ENCODE peak calls at places on chromosomes 16 and 17, in seven cellular contexts. R is DND-41, N is fibroblast of mammary gland, U is brain microvascular endothelial cell, B is fibroblast of lung, W is adrenal gland, Z is cardiac muscle cell. E is an unnamed sample.

GRCh38 chr16:14151256-14152030 is 80.3 kb downstream of the MRTFB start:
- DNase-seq in R (no peak), N (peak), U (peak), B (no peak), W (no peak), Z (no peak), E (no peak)

GRCh38 chr16:55821210-55821609 is 11.7 kb downstream of the CES1 start:
- DNase-seq in R (no peak), N (no peak), U (no peak), B (no peak), W (peak), Z (no peak), E (no peak)

GRCh38 chr17:1203111-1203966 is 23.6 kb upstream of the ABR start:
- DNase-seq in R (no peak), N (peak), U (peak), B (peak), W (peak), Z (peak), E (no peak)

GRCh38 chr16:89828870-89829629 is 775 bp downstream of the SPIRE2 start:
- DNase-seq in R (no peak), N (no peak), U (no peak), B (no peak), W (no peak), Z (no peak), E (no peak)

GRCh38 chr17:32546031-32546444 is 59.2 kb downstream of the CDK5R1 start:
- DNase-seq in R (no peak), N (no peak), U (no peak), B (peak), W (no peak), Z (no peak), E (no peak)

GRCh38 chr17:18184143-18185007 is 747 bp downstream of the ALKBH5 start:
- DNase-seq in R (peak), N (peak), U (no peak), B (peak), W (peak), Z (peak), E (no peak)

GRCh38 chr16:73228649-73229048 is 180.7 kb upstream of the ZFHX3 start:
- DNase-seq in R (no peak), N (peak), U (peak), B (peak), W (no peak), Z (no peak), E (no peak)

GRCh38 chr16:75942901-75943300 is 216.6 kb upstream of the CPHXL start:
- DNase-seq in R (no peak), N (peak), U (no peak), B (no peak), W (no peak), Z (no peak), E (no peak)

GRCh38 chr17:49015924-49016774 is 19.0 kb downstream of the IGF2BP1 start:
- DNase-seq in R (no peak), N (no peak), U (no peak), B (no peak), W (no peak), Z (no peak), E (no peak)

GRCh38 chr17:58328195-58329034 is at the start of gene TSPOAP1:
- DNase-seq in R (peak), N (no peak), U (no peak), B (no peak), W (peak), Z (no peak), E (no peak)

GRCh38 chr16:10619271-10619849 is 39.0 kb upstream of the EMP2 start:
- DNase-seq in R (no peak), N (no peak), U (no peak), B (peak), W (no peak), Z (no peak), E (no peak)

GRCh38 chr16:53805113-53805512 is 101.2 kb downstream of the FTO start:
- DNase-seq in R (no peak), N (no peak), U (no peak), B (peak), W (no peak), Z (no peak), E (no peak)

GRCh38 chr16:28192811-28193529 is 18.8 kb downstream of the XPO6 start:
- DNase-seq in R (peak), N (no peak), U (no peak), B (no peak), W (no peak), Z (no peak), E (no peak)

GRCh38 chr17:73297934-73298861 is 13.6 kb downstream of the CDC42EP4 start:
- DNase-seq in R (no peak), N (no peak), U (no peak), B (no peak), W (no peak), Z (no peak), E (no peak)

DNA sequence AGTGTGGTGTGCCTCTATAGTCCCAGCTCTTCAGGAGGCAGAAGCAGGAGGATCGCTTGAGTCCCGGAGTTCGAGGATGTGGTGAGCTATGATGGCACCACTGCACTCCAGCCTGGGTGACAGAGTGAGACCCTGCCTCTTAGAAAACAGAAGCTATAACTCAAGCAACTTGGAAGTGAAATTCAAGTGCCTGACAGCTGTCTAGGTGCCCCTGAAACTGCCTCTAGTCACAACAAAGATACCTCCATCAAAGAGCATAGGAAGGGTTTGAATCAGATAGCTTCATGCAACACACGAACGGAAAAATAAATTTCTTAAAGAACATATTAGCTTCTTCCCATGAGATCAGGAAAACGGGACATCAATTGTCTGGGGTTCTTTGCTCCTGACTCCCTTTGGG is 860 bp upstream of the PLCG2 start:
- DNase-seq in R (no peak), N (no peak), U (no peak), B (no peak), W (no peak), Z (no peak), E (no peak)
- H3K4me3 ChIP-seq in R (no peak), N (no peak), U (no peak), B (no peak), W (no peak), Z (no peak), E (no peak)

GRCh38 chr16:66460703-66461102 is 33.6 kb downstream of the BEAN1 start:
- DNase-seq in R (no peak), N (no peak), U (no peak), B (no peak), W (no peak), Z (no peak), E (no peak)
- TF ChIP-seq CTCF in R (no peak), N (no peak), U (no peak), B (no peak), W (no peak), Z (no peak), E (no peak)

GRCh38 chr17:76700627-76701470 is 9.9 kb downstream of the MXRA7 start:
- DNase-seq in R (peak), N (peak), U (peak), B (peak), W (peak), Z (peak), E (no peak)
- H3K4me3 ChIP-seq in R (no peak), N (peak), U (peak), B (no peak), W (no peak), Z (no peak), E (no peak)

DNA sequence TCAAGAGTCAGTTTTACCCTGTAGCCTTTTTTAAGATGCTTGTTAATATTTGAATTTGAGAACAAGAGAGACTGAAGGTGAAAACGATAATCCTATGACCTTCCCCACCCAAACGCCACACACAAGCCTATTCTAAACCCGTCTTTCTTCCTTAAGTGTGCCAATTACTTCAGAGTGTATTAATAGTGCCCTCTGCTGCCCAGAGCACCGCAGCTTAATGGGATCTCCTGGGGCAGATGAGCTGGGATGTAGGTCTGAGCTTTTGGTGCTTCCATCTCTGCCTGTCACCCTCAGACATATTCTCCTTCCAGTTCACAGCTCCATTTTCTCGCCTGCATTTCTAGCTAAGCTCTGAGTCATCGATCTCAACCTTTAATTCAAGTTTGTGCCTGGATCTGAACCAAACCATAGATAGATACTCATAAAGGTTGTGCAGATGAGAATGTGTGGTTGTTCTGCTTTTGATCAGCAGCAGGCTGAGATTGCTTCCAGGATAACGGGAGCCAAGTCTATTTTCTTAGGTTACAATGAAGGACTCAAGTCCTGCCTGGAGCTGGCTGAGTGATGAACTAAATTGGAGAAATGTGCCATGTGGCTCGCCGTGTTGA is 46.4 kb upstream of the CDH13 start:
- DNase-seq in R (no peak), N (peak), U (no peak), B (peak), W (peak), Z (peak), E (no peak)
- TF ChIP-seq CTCF in R (peak), N (peak), U (peak), B (no peak), W (no peak), Z (peak), E (peak)

GRCh38 chr17:13600475-13601316 is 1.0 kb downstream of the HS3ST3A1 start:
- DNase-seq in R (no peak), N (no peak), U (no peak), B (peak), W (no peak), Z (peak), E (no peak)
- H3K4me3 ChIP-seq in R (no peak), N (peak), U (peak), B (peak), W (peak), Z (peak), E (peak)

GRCh38 chr17:39703913-39704312 is 4.0 kb downstream of the ERBB2 start:
- DNase-seq in R (no peak), N (no peak), U (no peak), B (no peak), W (no peak), Z (no peak), E (no peak)

GRCh38 chr17:39706383-39706782 is 6.5 kb downstream of the ERBB2 start:
- DNase-seq in R (no peak), N (no peak), U (no peak), B (no peak), W (no peak), Z (no peak), E (no peak)

GRCh38 chr17:39705786-39706348 is 6.0 kb downstream of the ERBB2 start:
- DNase-seq in R (no peak), N (no peak), U (no peak), B (no peak), W (no peak), Z (no peak), E (no peak)

GRCh38 chr17:39702901-39703893 is 3.3 kb downstream of the ERBB2 start:
- DNase-seq in R (no peak), N (no peak), U (no peak), B (no peak), W (no peak), Z (peak), E (no peak)

GRCh38 chr17:39704821-39705551 is 5.1 kb downstream of the ERBB2 start:
- DNase-seq in R (no peak), N (peak), U (peak), B (peak), W (no peak), Z (peak), E (no peak)
- TF ChIP-seq CTCF in R (no peak), N (peak), U (peak), B (peak), W (no peak), Z (peak), E (peak)

GRCh38 chr17:31309525-31309924 is 4.3 kb downstream of the EVI2B start:
- DNase-seq in R (no peak), N (no peak), U (no peak), B (no peak), W (no peak), Z (no peak), E (no peak)
- H3K4me3 ChIP-seq in R (peak), N (no peak), U (no peak), B (no peak), W (no peak), Z (no peak), E (no peak)